ENCODE peak calls at places on chromosomes 11 and 22, in ten cellular contexts. T, L, H, R, S, K, D, E, P and G are unnamed samples.

GRCh38 chr22:27711756-27712155 is 89.8 kb downstream of the MN1 start:
- DNase-seq in T (no peak), L (no peak), H (no peak), R (no peak), S (no peak), K (no peak), D (no peak), E (no peak), P (no peak), G (no peak)

GRCh38 chr11:69339041-69339733 is 45.2 kb downstream of the MYEOV start:
- DNase-seq in T (no peak), L (no peak), H (no peak), R (no peak), S (no peak), K (no peak), D (no peak), E (no peak), P (no peak), G (no peak)

GRCh38 chr11:106187860-106188456 is 110.5 kb downstream of the AASDHPPT start:
- DNase-seq in T (no peak), L (no peak), H (no peak), R (no peak), S (no peak), K (no peak), D (peak), E (peak), P (no peak), G (no peak)

GRCh38 chr22:19011075-19011474 is 75.0 kb upstream of the PRODH start:
- DNase-seq in T (no peak), L (no peak), H (no peak), R (no peak), S (no peak), K (no peak), D (peak), E (no peak), P (no peak), G (peak)

GRCh38 chr22:49701380-49702067 is 126.1 kb downstream of the BRD1 start:
- DNase-seq in T (no peak), L (no peak), H (no peak), R (no peak), S (no peak), K (no peak), D (no peak), E (no peak), P (no peak), G (no peak)

GRCh38 chr22:38704568-38705234 is 1.0 kb upstream of the GTPBP1 start:
- DNase-seq in T (no peak), L (no peak), H (no peak), R (no peak), S (no peak), K (no peak), D (peak), E (peak), P (no peak), G (no peak)

GRCh38 chr11:129368889-129369672 is 6.6 kb upstream of the BARX2 start:
- DNase-seq in T (no peak), L (peak), H (no peak), R (no peak), S (no peak), K (no peak), D (peak), E (no peak), P (no peak), G (peak)

GRCh38 chr11:86218125-86219081 is 26.1 kb upstream of the EED start:
- DNase-seq in T (peak), L (peak), H (peak), R (peak), S (peak), K (peak), D (peak), E (peak), P (peak), G (peak)

GRCh38 chr11:113255741-113256140 is 58.6 kb upstream of the TTC12 start:
- DNase-seq in T (no peak), L (no peak), H (no peak), R (no peak), S (no peak), K (no peak), D (no peak), E (no peak), P (no peak), G (no peak)